ENCODE peak calls at places on chromosomes 13 and 19, in seven cellular contexts. One of them, this sample, is unnamed.

GRCh38 chr13:102917019-102917418 is 71.2 kb downstream of the ERCC5 start:
- DNase-seq in stimulated activated CD8-positive, alpha-beta memory T cell treated with anti-CD3 and anti-CD28 coated beads, Interleukin-7, amount 100 ng/mL, for 24 hours: no peak
- DNase-seq in NCI-H2081 treated with DMSO at 0.1 percent for 48 hours: no peak
- DNase-seq in activated T-cell treated with anti-CD3 and anti-CD28 coated beads for 1 hour: no peak
- DNase-seq in fibroblast of mammary gland: no peak
- DNase-seq in T-helper 9 cell: no peak
- DNase-seq in brain microvascular endothelial cell: no peak
- DNase-seq in this sample: no peak

GRCh38 chr13:19927117-19927734 is 31.3 kb upstream of the ZMYM2 start:
- DNase-seq in stimulated activated CD8-positive, alpha-beta memory T cell treated with anti-CD3 and anti-CD28 coated beads, Interleukin-7, amount 100 ng/mL, for 24 hours: no peak
- DNase-seq in NCI-H2081 treated with DMSO at 0.1 percent for 48 hours: no peak
- DNase-seq in activated T-cell treated with anti-CD3 and anti-CD28 coated beads for 1 hour: no peak
- DNase-seq in fibroblast of mammary gland: peak; percentile 57
- DNase-seq in T-helper 9 cell: no peak
- DNase-seq in brain microvascular endothelial cell: no peak
- DNase-seq in this sample: no peak

GRCh38 chr13:42970824-42971669 is 21.0 kb downstream of the EPSTI1 start:
- DNase-seq in stimulated activated CD8-positive, alpha-beta memory T cell treated with anti-CD3 and anti-CD28 coated beads, Interleukin-7, amount 100 ng/mL, for 24 hours: peak; percentile 17
- DNase-seq in NCI-H2081 treated with DMSO at 0.1 percent for 48 hours: no peak
- DNase-seq in activated T-cell treated with anti-CD3 and anti-CD28 coated beads for 1 hour: peak; percentile 33
- DNase-seq in fibroblast of mammary gland: peak; percentile 62
- DNase-seq in T-helper 9 cell: peak; percentile 18
- DNase-seq in brain microvascular endothelial cell: peak; percentile 64
- DNase-seq in this sample: no peak

GRCh38 chr13:36193151-36193855 is 21.1 kb downstream of the SOHLH2 start:
- DNase-seq in stimulated activated CD8-positive, alpha-beta memory T cell treated with anti-CD3 and anti-CD28 coated beads, Interleukin-7, amount 100 ng/mL, for 24 hours: no peak
- DNase-seq in NCI-H2081 treated with DMSO at 0.1 percent for 48 hours: peak; percentile 77
- DNase-seq in activated T-cell treated with anti-CD3 and anti-CD28 coated beads for 1 hour: no peak
- DNase-seq in fibroblast of mammary gland: peak; percentile 29
- DNase-seq in T-helper 9 cell: no peak
- DNase-seq in brain microvascular endothelial cell: peak; percentile 52
- DNase-seq in this sample: peak; percentile 55

GRCh38 chr19:46385636-46386035 is 27.7 kb downstream of the CCDC8 start:
- DNase-seq in stimulated activated CD8-positive, alpha-beta memory T cell treated with anti-CD3 and anti-CD28 coated beads, Interleukin-7, amount 100 ng/mL, for 24 hours: no peak
- DNase-seq in NCI-H2081 treated with DMSO at 0.1 percent for 48 hours: no peak
- DNase-seq in activated T-cell treated with anti-CD3 and anti-CD28 coated beads for 1 hour: no peak
- DNase-seq in fibroblast of mammary gland: no peak
- DNase-seq in T-helper 9 cell: no peak
- DNase-seq in brain microvascular endothelial cell: no peak
- DNase-seq in this sample: no peak

GRCh38 chr19:32662186-32662585 is 12.8 kb downstream of the ANKRD27 start:
- DNase-seq in stimulated activated CD8-positive, alpha-beta memory T cell treated with anti-CD3 and anti-CD28 coated beads, Interleukin-7, amount 100 ng/mL, for 24 hours: no peak
- DNase-seq in NCI-H2081 treated with DMSO at 0.1 percent for 48 hours: no peak
- DNase-seq in activated T-cell treated with anti-CD3 and anti-CD28 coated beads for 1 hour: no peak
- DNase-seq in fibroblast of mammary gland: peak; percentile 75
- DNase-seq in T-helper 9 cell: no peak
- DNase-seq in brain microvascular endothelial cell: peak; percentile 50
- DNase-seq in this sample: no peak

GRCh38 chr19:35458821-35459391 is 10.8 kb downstream of the FFAR2 start:
- DNase-seq in stimulated activated CD8-positive, alpha-beta memory T cell treated with anti-CD3 and anti-CD28 coated beads, Interleukin-7, amount 100 ng/mL, for 24 hours: no peak
- DNase-seq in NCI-H2081 treated with DMSO at 0.1 percent for 48 hours: no peak
- DNase-seq in activated T-cell treated with anti-CD3 and anti-CD28 coated beads for 1 hour: no peak
- DNase-seq in fibroblast of mammary gland: no peak
- DNase-seq in T-helper 9 cell: no peak
- DNase-seq in brain microvascular endothelial cell: no peak
- DNase-seq in this sample: no peak

GRCh38 chr13:109856350-109856749 is 70.0 kb upstream of the IRS2 start:
- DNase-seq in stimulated activated CD8-positive, alpha-beta memory T cell treated with anti-CD3 and anti-CD28 coated beads, Interleukin-7, amount 100 ng/mL, for 24 hours: no peak
- DNase-seq in NCI-H2081 treated with DMSO at 0.1 percent for 48 hours: no peak
- DNase-seq in activated T-cell treated with anti-CD3 and anti-CD28 coated beads for 1 hour: no peak
- DNase-seq in fibroblast of mammary gland: no peak
- DNase-seq in T-helper 9 cell: no peak
- DNase-seq in brain microvascular endothelial cell: no peak
- DNase-seq in this sample: no peak

GRCh38 chr13:108963846-108964600 is 334.6 kb downstream of the MYO16 start:
- DNase-seq in stimulated activated CD8-positive, alpha-beta memory T cell treated with anti-CD3 and anti-CD28 coated beads, Interleukin-7, amount 100 ng/mL, for 24 hours: no peak
- DNase-seq in NCI-H2081 treated with DMSO at 0.1 percent for 48 hours: no peak
- DNase-seq in activated T-cell treated with anti-CD3 and anti-CD28 coated beads for 1 hour: no peak
- DNase-seq in fibroblast of mammary gland: peak; percentile 55
- DNase-seq in T-helper 9 cell: no peak
- DNase-seq in brain microvascular endothelial cell: peak; percentile 53
- DNase-seq in this sample: no peak

GRCh38 chr19:17467471-17468301 is 2.6 kb upstream of the SLC27A1 start:
- DNase-seq in stimulated activated CD8-positive, alpha-beta memory T cell treated with anti-CD3 and anti-CD28 coated beads, Interleukin-7, amount 100 ng/mL, for 24 hours: no peak
- DNase-seq in NCI-H2081 treated with DMSO at 0.1 percent for 48 hours: no peak
- DNase-seq in activated T-cell treated with anti-CD3 and anti-CD28 coated beads for 1 hour: no peak
- DNase-seq in fibroblast of mammary gland: no peak
- DNase-seq in T-helper 9 cell: no peak
- DNase-seq in brain microvascular endothelial cell: no peak
- DNase-seq in this sample: no peak

GRCh38 chr19:54430306-54431254 is 15.3 kb downstream of the TTYH1 start:
- DNase-seq in stimulated activated CD8-positive, alpha-beta memory T cell treated with anti-CD3 and anti-CD28 coated beads, Interleukin-7, amount 100 ng/mL, for 24 hours: no peak
- DNase-seq in NCI-H2081 treated with DMSO at 0.1 percent for 48 hours: no peak
- DNase-seq in activated T-cell treated with anti-CD3 and anti-CD28 coated beads for 1 hour: peak; percentile 22
- DNase-seq in fibroblast of mammary gland: no peak
- DNase-seq in T-helper 9 cell: peak; percentile 39
- DNase-seq in brain microvascular endothelial cell: peak; percentile 25
- DNase-seq in this sample: no peak

GRCh38 chr19:30091456-30091855 is 149.4 kb downstream of the URI1 start:
- DNase-seq in stimulated activated CD8-positive, alpha-beta memory T cell treated with anti-CD3 and anti-CD28 coated beads, Interleukin-7, amount 100 ng/mL, for 24 hours: no peak
- DNase-seq in NCI-H2081 treated with DMSO at 0.1 percent for 48 hours: no peak
- DNase-seq in activated T-cell treated with anti-CD3 and anti-CD28 coated beads for 1 hour: no peak
- DNase-seq in fibroblast of mammary gland: no peak
- DNase-seq in T-helper 9 cell: no peak
- DNase-seq in brain microvascular endothelial cell: no peak
- DNase-seq in this sample: no peak